ENCODE peak calls at places on chromosomes 2 and 18, in five cellular contexts. I, T, S, G and F are unnamed samples.

GRCh38 chr2:42761554-42761953 is 2.4 kb downstream of the OXER1 start:
- ATAC-seq in I (peak), T (no peak), S (peak), G (no peak), F (no peak)

GRCh38 chr2:219752731-219753130 is 125.3 kb downstream of the SLC4A3 start:
- ATAC-seq in I (no peak), T (no peak), S (no peak), G (no peak), F (no peak)

GRCh38 chr2:232687382-232688160 is 9.6 kb upstream of the GIGYF2 start:
- ATAC-seq in I (no peak), T (no peak), S (no peak), G (no peak), F (no peak)

GRCh38 chr18:11752116-11752911 is 63.2 kb downstream of the GNAL start:
- ATAC-seq in I (peak), T (no peak), S (peak), G (peak), F (peak)

GRCh38 chr2:55408946-55409868 is 10.4 kb downstream of the CCDC88A start:
- ATAC-seq in I (no peak), T (no peak), S (no peak), G (peak), F (no peak)

GRCh38 chr2:26230806-26231205 is 13.6 kb downstream of the HADHA start:
- ATAC-seq in I (no peak), T (no peak), S (no peak), G (no peak), F (no peak)

GRCh38 chr2:60391250-60392013 is 162.0 kb downstream of the BCL11A start:
- ATAC-seq in I (no peak), T (no peak), S (no peak), G (no peak), F (no peak)

GRCh38 chr2:147364597-147364996 is 480.2 kb upstream of the ACVR2A start:
- ATAC-seq in I (peak), T (no peak), S (no peak), G (peak), F (no peak)

GRCh38 chr2:115200016-115200415 is 757.6 kb downstream of the DPP10 start:
- ATAC-seq in I (no peak), T (no peak), S (no peak), G (no peak), F (no peak)

GRCh38 chr2:25698752-25699151 is 25.4 kb upstream of the DTNB start:
- ATAC-seq in I (no peak), T (no peak), S (no peak), G (no peak), F (no peak)

GRCh38 chr2:10087360-10087759 is 7.1 kb upstream of the CYS1 start:
- ATAC-seq in I (peak), T (no peak), S (no peak), G (no peak), F (no peak)

GRCh38 chr18:36303203-36303844 is 5.8 kb downstream of the FHOD3 start:
- ATAC-seq in I (no peak), T (no peak), S (no peak), G (peak), F (no peak)

GRCh38 chr2:228140934-228141528 is 40.5 kb downstream of the SPHKAP start:
- ATAC-seq in I (no peak), T (no peak), S (no peak), G (peak), F (no peak)

GRCh38 chr2:115084446-115084845 is 642.0 kb downstream of the DPP10 start:
- ATAC-seq in I (no peak), T (no peak), S (no peak), G (no peak), F (no peak)

GRCh38 chr2:151668737-151669136 is 65.5 kb downstream of the NEB start:
- ATAC-seq in I (no peak), T (no peak), S (peak), G (no peak), F (no peak)

GRCh38 chr2:180191352-180192124 is 184.4 kb upstream of the CWC22 start:
- ATAC-seq in I (no peak), T (no peak), S (no peak), G (no peak), F (peak)

GRCh38 chr2:160087854-160088745 is 25.7 kb upstream of the PLA2R1 start:
- ATAC-seq in I (peak), T (no peak), S (peak), G (peak), F (no peak)

GRCh38 chr18:54812885-54813284 is 15.4 kb upstream of the RAB27B start:
- ATAC-seq in I (no peak), T (no peak), S (no peak), G (peak), F (no peak)

GRCh38 chr18:58347135-58347534 is 281.8 kb downstream of the ALPK2 start:
- ATAC-seq in I (no peak), T (no peak), S (no peak), G (no peak), F (no peak)

GRCh38 chr18:58348947-58349346 is 279.9 kb downstream of the ALPK2 start:
- ATAC-seq in I (no peak), T (peak), S (no peak), G (no peak), F (no peak)

GRCh38 chr18:58350526-58350925 is 278.4 kb downstream of the ALPK2 start:
- ATAC-seq in I (no peak), T (no peak), S (no peak), G (no peak), F (no peak)

GRCh38 chr18:58349650-58350049 is 279.2 kb downstream of the ALPK2 start:
- ATAC-seq in I (no peak), T (no peak), S (no peak), G (peak), F (no peak)

GRCh38 chr18:58348517-58348916 is 280.4 kb downstream of the ALPK2 start:
- ATAC-seq in I (no peak), T (no peak), S (no peak), G (no peak), F (no peak)
- TF ChIP-seq EP300 in I (no peak), T (no peak), S (no peak), G (no peak), F (no peak)

DNA sequence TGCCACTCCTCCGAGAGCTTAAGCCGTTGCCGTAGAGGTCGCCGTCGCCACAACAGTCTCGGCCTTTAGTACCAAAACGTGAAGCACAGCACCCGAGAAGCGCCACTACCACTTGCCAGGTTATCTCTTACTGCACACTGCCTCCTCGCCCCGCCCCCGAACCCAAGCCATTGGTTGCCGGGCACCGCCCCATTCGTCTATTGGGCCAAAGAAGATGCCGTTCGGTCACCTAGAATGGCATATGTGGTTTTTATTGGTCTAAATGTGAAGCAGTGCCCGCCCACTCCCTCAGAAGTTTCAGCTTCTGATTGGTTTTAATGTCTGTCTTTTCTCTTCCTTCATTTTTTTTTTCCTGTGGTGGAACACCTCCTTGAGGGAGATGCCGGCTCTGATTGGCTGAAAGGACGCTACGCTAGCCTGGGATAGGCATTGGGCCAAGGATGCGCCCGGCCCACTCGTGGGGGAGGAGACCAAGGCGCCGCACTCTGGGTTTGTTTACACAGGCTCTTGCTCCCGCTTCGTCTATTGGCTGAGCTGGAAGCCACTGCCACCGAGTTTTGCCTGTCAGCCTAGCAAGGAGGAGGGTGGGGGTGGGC is at the start of gene PAIP2B:
- ATAC-seq in I (peak), T (peak), S (peak), G (peak), F (peak)
- TF ChIP-seq CTCF in I (no peak), T (no peak), S (no peak), G (no peak), F (no peak)

GRCh38 chr2:36433311-36434217 is 78.0 kb downstream of the CRIM1 start:
- ATAC-seq in I (peak), T (no peak), S (no peak), G (no peak), F (peak)

GRCh38 chr2:36441816-36442215 is 86.2 kb downstream of the CRIM1 start:
- ATAC-seq in I (no peak), T (no peak), S (no peak), G (no peak), F (no peak)

GRCh38 chr2:36441065-36441625 is 85.6 kb downstream of the CRIM1 start:
- ATAC-seq in I (no peak), T (no peak), S (no peak), G (no peak), F (peak)

GRCh38 chr2:36439084-36439483 is 83.5 kb downstream of the CRIM1 start:
- ATAC-seq in I (no peak), T (no peak), S (no peak), G (no peak), F (no peak)

DNA sequence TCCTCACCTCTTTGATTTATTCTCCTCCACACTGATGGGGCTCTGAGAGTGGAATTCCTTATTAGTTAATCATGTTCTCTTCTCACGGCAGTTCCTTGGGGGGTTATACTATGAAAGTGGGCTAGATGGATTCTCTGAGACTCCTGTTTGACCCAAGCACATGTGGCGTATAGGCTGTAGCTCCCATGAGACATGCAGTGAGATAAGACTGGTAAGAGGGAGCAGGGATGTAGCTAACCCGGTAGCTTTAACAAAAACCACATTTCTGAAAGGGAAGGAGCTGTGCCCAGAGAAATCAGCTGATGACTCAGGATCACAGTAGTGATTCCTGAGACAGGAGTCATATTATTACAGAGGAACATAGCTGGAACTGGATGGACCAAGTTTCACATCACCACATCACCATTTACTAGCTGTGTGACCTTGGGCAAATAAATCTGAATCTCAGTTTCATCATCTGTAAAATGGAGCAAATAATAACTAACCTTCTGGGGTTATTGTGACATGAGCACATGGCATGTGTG is 82.9 kb downstream of the CRIM1 start:
- ATAC-seq in I (no peak), T (peak), S (no peak), G (no peak), F (peak)
- TF ChIP-seq POLR2AphosphoS5 in I (no peak), T (no peak), S (no peak), G (no peak), F (peak)

GRCh38 chr2:111243295-111243694 is 122.6 kb downstream of the BCL2L11 start:
- ATAC-seq in I (no peak), T (no peak), S (no peak), G (no peak), F (no peak)
- TF ChIP-seq EP300 in I (no peak), T (no peak), S (no peak), G (no peak), F (no peak)

DNA sequence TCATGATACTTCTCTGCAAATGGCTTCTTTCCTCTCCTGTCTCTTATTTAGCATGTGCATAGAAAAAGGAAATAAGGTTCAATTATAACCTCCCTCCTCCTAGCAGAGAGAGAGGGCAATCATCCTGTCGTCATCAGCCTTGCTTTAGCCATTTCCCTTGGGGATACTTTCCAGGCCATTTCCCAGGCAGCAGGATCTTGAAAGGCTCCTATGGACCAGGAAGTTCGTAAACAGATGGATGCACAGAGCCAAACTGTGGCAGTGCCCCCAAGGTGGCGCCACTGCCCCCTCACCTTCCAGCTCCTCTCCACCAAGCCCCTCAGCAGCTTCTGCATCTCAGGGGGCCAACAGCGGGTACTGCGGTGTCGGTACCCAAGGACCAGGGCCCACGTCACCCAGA is 157.4 kb downstream of the DTNA start:
- ATAC-seq in I (peak), T (no peak), S (peak), G (no peak), F (no peak)
- TF ChIP-seq CTCF in I (peak), T (no peak), S (peak), G (no peak), F (no peak)